ENCODE peak calls at places on chromosomes 11 and 22, in five cellular contexts. X, U, I, Y and H are unnamed samples.

GRCh38 chr11:45429719-45430118 is 143.6 kb upstream of the SYT13 start:
- DNase-seq in U (no peak), Y (no peak), I (no peak), X (no peak), H (no peak)

GRCh38 chr11:14446701-14447169 is 52.9 kb downstream of the COPB1 start:
- DNase-seq in I (peak; percentile 76), Y (no peak), U (no peak), X (no peak), H (no peak)

GRCh38 chr11:118051611-118052461 is 25.0 kb upstream of the TMPRSS4 start:
- DNase-seq in I (no peak), X (peak; percentile 75), U (no peak), Y (no peak), H (no peak)

GRCh38 chr11:17988465-17988864 is 24.4 kb downstream of the SERGEF start:
- DNase-seq in X (no peak), Y (no peak), U (no peak), I (no peak), H (no peak)

GRCh38 chr11:122646549-122647340 is 8.8 kb upstream of the UBASH3B start:
- DNase-seq in X (no peak), U (no peak), I (no peak), Y (no peak), H (no peak)

GRCh38 chr22:49721211-49721763 is 106.4 kb downstream of the BRD1 start:
- DNase-seq in Y (no peak), I (no peak), U (no peak), X (no peak), H (no peak)

GRCh38 chr22:44049369-44050231 is 25.5 kb downstream of the PARVB start:
- DNase-seq in Y (no peak), X (no peak), U (no peak), I (no peak), H (no peak)

GRCh38 chr11:126989942-126990715 is 10.4 kb downstream of the KIRREL3 start:
- DNase-seq in I (no peak), Y (peak; percentile 79), U (peak; percentile 83), X (peak; percentile 19), H (peak; percentile 32)

GRCh38 chr22:46791201-46791731 is 28.8 kb downstream of the TBC1D22A start:
- DNase-seq in I (no peak), Y (peak; percentile 26), X (peak; percentile 74), U (no peak), H (no peak)

GRCh38 chr22:22037229-22037628 is 54.6 kb upstream of the TOP3B start:
- DNase-seq in X (peak; percentile 76), I (no peak), Y (no peak), U (no peak), H (no peak)

GRCh38 chr11:74182635-74183034 is 11.5 kb downstream of the PPME1 start:
- DNase-seq in Y (no peak), I (no peak), X (no peak), U (no peak), H (no peak)

GRCh38 chr22:46748948-46749681 is 11.1 kb upstream of the CERK start:
- DNase-seq in X (peak; percentile 53), Y (no peak), U (no peak), I (no peak), H (no peak)

GRCh38 chr11:86818466-86819282 is 18.3 kb downstream of the PRSS23 start:
- DNase-seq in Y (no peak), X (no peak), I (no peak), U (peak; percentile 89), H (peak; percentile 60)

GRCh38 chr11:117629146-117629545 is 167.9 kb downstream of the DSCAML1 start:
- DNase-seq in Y (no peak), U (no peak), X (no peak), I (no peak), H (no peak)

GRCh38 chr11:133238455-133238854 is 293.8 kb downstream of the OPCML start:
- DNase-seq in U (no peak), I (no peak), X (no peak), Y (no peak), H (no peak)

GRCh38 chr22:38494498-38494897 is 11.6 kb downstream of the DDX17 start:
- DNase-seq in U (no peak), I (no peak), Y (no peak), X (no peak), H (no peak)

GRCh38 chr11:44033411-44033850 is 14.3 kb upstream of the ACCSL start:
- DNase-seq in U (no peak), I (no peak), Y (no peak), X (no peak), H (no peak)

GRCh38 chr22:47807506-47807905 is 1045.1 kb downstream of the TBC1D22A start:
- DNase-seq in X (no peak), Y (no peak), I (no peak), U (no peak), H (no peak)

GRCh38 chr11:64367931-64368672 is 9.1 kb downstream of the RPS6KA4 start:
- DNase-seq in Y (no peak), U (no peak), X (no peak), I (no peak), H (no peak)

GRCh38 chr11:69744435-69744834 is 30.7 kb downstream of the FGF4 start:
- DNase-seq in Y (peak; percentile 16), X (no peak), I (peak; percentile 6), U (no peak), H (peak; percentile 32)

GRCh38 chr11:29272019-29272654 is 744.7 kb downstream of the KCNA4 start:
- DNase-seq in U (peak; percentile 67), Y (no peak), I (no peak), X (no peak), H (no peak)

GRCh38 chr11:15800121-15800800 is 556.1 kb downstream of the SOX6 start:
- DNase-seq in Y (peak; percentile 33), I (no peak), X (no peak), U (peak; percentile 35), H (no peak)

GRCh38 chr11:9719949-9720646 is 56.2 kb downstream of the SWAP70 start:
- DNase-seq in Y (no peak), U (peak; percentile 51), X (no peak), I (no peak), H (no peak)

GRCh38 chr11:117932987-117933386 is 3.8 kb upstream of the TMPRSS13 start:
- DNase-seq in I (no peak), Y (no peak), X (no peak), U (no peak), H (no peak)

GRCh38 chr11:83008581-83008923 is 63.1 kb downstream of the RAB30 start:
- DNase-seq in I (no peak), Y (no peak), U (no peak), X (no peak), H (no peak)

GRCh38 chr11:3622521-3622920 is 19.3 kb downstream of the ART5 start:
- DNase-seq in X (no peak), U (no peak), I (no peak), Y (no peak), H (no peak)

GRCh38 chr11:2790581-2790925 is 90.8 kb upstream of the KCNQ1OT1 start:
- DNase-seq in X (no peak), U (no peak), I (no peak), Y (peak; percentile 4), H (no peak)

DNA sequence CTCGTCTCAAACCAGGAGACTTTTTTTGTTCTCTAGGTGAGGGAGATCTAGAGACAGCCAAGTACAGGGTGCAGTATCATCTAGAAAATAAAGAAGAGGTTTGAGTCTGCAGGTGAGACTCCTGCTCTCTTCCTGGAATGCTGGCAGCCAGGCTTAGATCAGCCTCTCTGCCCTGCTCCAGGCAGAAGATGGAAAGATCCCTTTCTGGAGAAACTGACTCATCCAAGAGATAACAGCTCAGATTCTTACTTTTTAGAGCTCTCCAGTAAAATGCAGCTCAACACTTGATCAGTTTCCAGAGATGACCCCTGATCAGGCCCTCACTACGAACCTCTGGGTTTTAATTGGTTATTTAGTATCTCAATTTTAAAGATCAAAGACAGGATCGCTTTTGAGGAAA is 44.6 kb upstream of the EHF start:
- DNase-seq in X (no peak), U (no peak), Y (no peak), I (no peak), H (no peak)
- TF ChIP-seq CTCF in X (no peak), U (no peak), Y (no peak), I (no peak), H (no peak)

GRCh38 chr11:134275534-134276395 is at the start of gene GLB1L3:
- DNase-seq in U (peak; percentile 65), I (no peak), X (peak; percentile 43), Y (peak; percentile 34), H (no peak)
- TF ChIP-seq CTCF in U (peak; percentile 51), I (peak; percentile 46), X (no peak), Y (no peak), H (peak; percentile 25)

GRCh38 chr11:119773016-119773415 is 44.0 kb upstream of the NECTIN1 start:
- DNase-seq in Y (no peak), I (no peak), X (no peak), U (no peak), H (no peak)
- TF ChIP-seq CTCF in Y (no peak), I (no peak), X (no peak), U (no peak), H (no peak)

GRCh38 chr11:19803506-19803998 is 90.9 kb downstream of the NAV2 start:
- DNase-seq in U (no peak), I (no peak), X (no peak), Y (peak; percentile 74), H (no peak)

GRCh38 chr11:19795082-19795481 is 82.4 kb downstream of the NAV2 start:
- DNase-seq in Y (no peak), I (no peak), X (no peak), U (no peak), H (no peak)

GRCh38 chr11:19800714-19801519 is 88.3 kb downstream of the NAV2 start:
- DNase-seq in U (no peak), I (no peak), Y (no peak), X (no peak), H (no peak)

GRCh38 chr11:19802773-19803293 is 90.2 kb downstream of the NAV2 start:
- DNase-seq in U (no peak), X (no peak), I (no peak), Y (peak; percentile 36), H (no peak)

DNA sequence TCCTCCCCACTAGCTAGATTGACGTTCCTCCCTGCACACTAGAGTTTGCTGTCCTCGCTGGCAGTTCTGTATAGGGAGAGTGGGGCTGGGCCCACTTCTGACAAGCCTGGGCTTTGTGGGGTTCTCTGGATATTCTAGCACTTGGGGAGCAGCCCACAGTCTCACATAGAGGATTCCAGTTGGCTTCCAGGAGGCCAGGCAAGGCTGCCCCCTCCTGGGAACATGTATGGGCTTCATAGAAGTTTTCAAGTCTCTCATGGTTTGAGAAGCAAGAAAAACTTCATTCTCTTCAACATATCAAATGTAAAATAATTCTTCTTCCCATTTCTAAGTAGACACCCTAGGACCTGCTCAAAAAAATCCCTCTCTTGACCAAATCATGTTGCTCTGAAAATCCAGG is 87.5 kb downstream of the NAV2 start:
- DNase-seq in U (no peak), X (no peak), Y (peak; percentile 41), I (no peak), H (no peak)
- TF ChIP-seq CTCF in U (peak; percentile 17), X (no peak), Y (no peak), I (peak; percentile 41), H (peak; percentile 51)

DNA sequence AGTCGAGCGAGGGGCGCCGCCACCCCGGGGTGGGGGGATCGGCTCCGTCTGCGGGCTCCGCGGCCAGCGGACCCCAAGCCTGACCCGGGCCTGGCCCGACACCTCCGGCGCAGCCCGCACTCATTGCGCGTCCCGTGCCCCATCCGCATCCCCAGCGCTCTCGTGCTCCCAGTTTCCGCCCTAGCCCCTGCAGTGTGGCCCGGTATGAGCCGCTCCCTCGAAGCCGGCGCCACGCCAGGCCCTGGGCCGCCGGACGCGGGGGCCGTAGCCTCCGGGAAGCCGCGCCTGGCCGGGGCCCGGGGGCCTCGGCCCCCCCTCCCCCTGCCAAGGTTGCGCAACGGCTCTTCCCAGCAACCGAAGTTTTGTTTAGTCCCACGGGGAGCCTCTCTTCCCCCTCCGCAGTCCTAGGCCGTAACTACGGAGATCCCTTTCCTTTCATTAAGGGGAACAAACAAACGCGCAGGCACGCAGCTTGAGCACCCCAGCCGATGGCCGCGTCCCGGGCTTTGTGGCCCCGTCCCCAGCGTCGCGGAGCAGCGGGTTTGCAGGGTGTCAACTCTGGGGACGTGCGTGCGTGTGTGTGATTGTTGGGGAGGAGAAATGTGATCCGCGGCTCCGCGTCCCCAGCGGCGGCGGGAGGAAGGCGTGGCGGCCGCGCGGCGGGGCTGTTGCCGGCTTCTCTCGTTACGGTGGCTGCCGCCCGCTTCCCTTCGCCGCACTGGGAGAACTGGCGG is 883 bp downstream of the HIPK3 start:
- DNase-seq in U (peak; percentile 97), X (peak; percentile 69), I (peak; percentile 44), Y (peak; percentile 84), H (no peak)
- TF ChIP-seq CTCF in U (peak; percentile 58), X (no peak), I (peak; percentile 26), Y (peak; percentile 21), H (no peak)